ENCODE peak calls at places on chromosomes 16 and 17, in four cellular contexts. One of them, this sample, is unnamed.

GRCh38 chr17:36920032-36921000 is 17.0 kb upstream of the LHX1 start:
- DNase-seq in activated T-cell treated with anti-CD3 and anti-CD28 coated beads, Interleukin-2, amount 50 U/mL, for 48 hours: peak
- DNase-seq in stimulated activated CD4-positive, alpha-beta T cell treated with anti-CD3 and anti-CD28 coated beads, Interleukin-15, amount 100 ng/mL, for 1 hour: no peak
- DNase-seq in progenitor cell of endocrine pancreas: no peak
- DNase-seq in this sample: peak

GRCh38 chr16:88856122-88856827 is 472 bp downstream of the GALNS start:
- DNase-seq in activated T-cell treated with anti-CD3 and anti-CD28 coated beads, Interleukin-2, amount 50 U/mL, for 48 hours: peak
- DNase-seq in stimulated activated CD4-positive, alpha-beta T cell treated with anti-CD3 and anti-CD28 coated beads, Interleukin-15, amount 100 ng/mL, for 1 hour: no peak
- DNase-seq in progenitor cell of endocrine pancreas: no peak
- DNase-seq in this sample: peak

GRCh38 chr17:56913000-56913866 is 616 bp downstream of the TRIM25 start:
- DNase-seq in activated T-cell treated with anti-CD3 and anti-CD28 coated beads, Interleukin-2, amount 50 U/mL, for 48 hours: no peak
- DNase-seq in stimulated activated CD4-positive, alpha-beta T cell treated with anti-CD3 and anti-CD28 coated beads, Interleukin-15, amount 100 ng/mL, for 1 hour: no peak
- DNase-seq in progenitor cell of endocrine pancreas: peak
- DNase-seq in this sample: peak

GRCh38 chr17:37368577-37368976 is 7.2 kb upstream of the C17orf78 start:
- DNase-seq in activated T-cell treated with anti-CD3 and anti-CD28 coated beads, Interleukin-2, amount 50 U/mL, for 48 hours: no peak
- DNase-seq in stimulated activated CD4-positive, alpha-beta T cell treated with anti-CD3 and anti-CD28 coated beads, Interleukin-15, amount 100 ng/mL, for 1 hour: no peak
- DNase-seq in progenitor cell of endocrine pancreas: no peak
- DNase-seq in this sample: peak

GRCh38 chr17:31231852-31232251 is 65.2 kb downstream of the OMG start:
- DNase-seq in activated T-cell treated with anti-CD3 and anti-CD28 coated beads, Interleukin-2, amount 50 U/mL, for 48 hours: no peak
- DNase-seq in stimulated activated CD4-positive, alpha-beta T cell treated with anti-CD3 and anti-CD28 coated beads, Interleukin-15, amount 100 ng/mL, for 1 hour: no peak
- DNase-seq in progenitor cell of endocrine pancreas: no peak
- DNase-seq in this sample: no peak

GRCh38 chr16:3174618-3175148 is 13.3 kb upstream of the OR1F1 start:
- DNase-seq in activated T-cell treated with anti-CD3 and anti-CD28 coated beads, Interleukin-2, amount 50 U/mL, for 48 hours: no peak
- DNase-seq in stimulated activated CD4-positive, alpha-beta T cell treated with anti-CD3 and anti-CD28 coated beads, Interleukin-15, amount 100 ng/mL, for 1 hour: no peak
- DNase-seq in progenitor cell of endocrine pancreas: no peak
- DNase-seq in this sample: no peak

GRCh38 chr16:89410794-89411309 is 79.5 kb downstream of the ANKRD11 start:
- DNase-seq in activated T-cell treated with anti-CD3 and anti-CD28 coated beads, Interleukin-2, amount 50 U/mL, for 48 hours: peak
- DNase-seq in stimulated activated CD4-positive, alpha-beta T cell treated with anti-CD3 and anti-CD28 coated beads, Interleukin-15, amount 100 ng/mL, for 1 hour: no peak
- DNase-seq in progenitor cell of endocrine pancreas: no peak
- DNase-seq in this sample: peak

GRCh38 chr17:52027081-52027480 is 131.4 kb downstream of the CA10 start:
- DNase-seq in activated T-cell treated with anti-CD3 and anti-CD28 coated beads, Interleukin-2, amount 50 U/mL, for 48 hours: no peak
- DNase-seq in stimulated activated CD4-positive, alpha-beta T cell treated with anti-CD3 and anti-CD28 coated beads, Interleukin-15, amount 100 ng/mL, for 1 hour: no peak
- DNase-seq in progenitor cell of endocrine pancreas: no peak
- DNase-seq in this sample: no peak

GRCh38 chr17:61467416-61468262 is 15.4 kb downstream of the TBX4 start:
- DNase-seq in activated T-cell treated with anti-CD3 and anti-CD28 coated beads, Interleukin-2, amount 50 U/mL, for 48 hours: no peak
- DNase-seq in stimulated activated CD4-positive, alpha-beta T cell treated with anti-CD3 and anti-CD28 coated beads, Interleukin-15, amount 100 ng/mL, for 1 hour: no peak
- DNase-seq in progenitor cell of endocrine pancreas: no peak
- DNase-seq in this sample: peak

GRCh38 chr17:82371333-82372062 is at the start of gene UTS2R:
- DNase-seq in activated T-cell treated with anti-CD3 and anti-CD28 coated beads, Interleukin-2, amount 50 U/mL, for 48 hours: no peak
- DNase-seq in stimulated activated CD4-positive, alpha-beta T cell treated with anti-CD3 and anti-CD28 coated beads, Interleukin-15, amount 100 ng/mL, for 1 hour: no peak
- DNase-seq in progenitor cell of endocrine pancreas: no peak
- DNase-seq in this sample: peak

GRCh38 chr17:76772842-76773521 is 35.1 kb downstream of the MFSD11 start:
- DNase-seq in activated T-cell treated with anti-CD3 and anti-CD28 coated beads, Interleukin-2, amount 50 U/mL, for 48 hours: peak
- DNase-seq in stimulated activated CD4-positive, alpha-beta T cell treated with anti-CD3 and anti-CD28 coated beads, Interleukin-15, amount 100 ng/mL, for 1 hour: no peak
- DNase-seq in progenitor cell of endocrine pancreas: no peak
- DNase-seq in this sample: peak

GRCh38 chr17:43994272-43995149 is 9.9 kb upstream of the NAGS start:
- DNase-seq in activated T-cell treated with anti-CD3 and anti-CD28 coated beads, Interleukin-2, amount 50 U/mL, for 48 hours: peak
- DNase-seq in stimulated activated CD4-positive, alpha-beta T cell treated with anti-CD3 and anti-CD28 coated beads, Interleukin-15, amount 100 ng/mL, for 1 hour: peak
- DNase-seq in progenitor cell of endocrine pancreas: peak
- DNase-seq in this sample: peak